ENCODE peak calls at places on chromosomes 3 and 15, in ten cellular contexts. H, M, S, B, U, R, D, G, T and Z are unnamed samples.

GRCh38 chr15:42891569-42891968 is 29.0 kb downstream of the TTBK2 start:
- DNase-seq in H (no peak), M (no peak), S (no peak), B (no peak), U (no peak), R (no peak), D (no peak), G (no peak), T (no peak), Z (no peak)

GRCh38 chr3:126937533-126938432 is 45.1 kb upstream of the PLXNA1 start:
- DNase-seq in H (no peak), M (no peak), S (no peak), B (no peak), U (no peak), R (no peak), D (peak), G (no peak), T (no peak), Z (no peak)

GRCh38 chr15:53193149-53193548 is 403.0 kb upstream of the ONECUT1 start:
- DNase-seq in H (no peak), M (no peak), S (no peak), B (peak), U (peak), R (peak), D (no peak), G (no peak), T (no peak), Z (no peak)

GRCh38 chr15:30990451-30991300 is 752 bp downstream of the MTMR10 start:
- DNase-seq in H (peak), M (no peak), S (no peak), B (peak), U (peak), R (no peak), D (no peak), G (no peak), T (no peak), Z (no peak)

GRCh38 chr15:73072894-73073293 is 20.6 kb downstream of the NEO1 start:
- DNase-seq in H (no peak), M (no peak), S (no peak), B (no peak), U (no peak), R (no peak), D (no peak), G (no peak), T (no peak), Z (no peak)

GRCh38 chr15:83413054-83413719 is 34.0 kb upstream of the SH3GL3 start:
- DNase-seq in H (no peak), M (no peak), S (no peak), B (no peak), U (no peak), R (no peak), D (no peak), G (no peak), T (no peak), Z (no peak)

GRCh38 chr3:141530133-141530768 is 43.4 kb downstream of the RASA2 start:
- DNase-seq in H (peak), M (no peak), S (no peak), B (no peak), U (peak), R (no peak), D (no peak), G (no peak), T (no peak), Z (no peak)

GRCh38 chr3:194577985-194578905 is 55.0 kb downstream of the TMEM44 start:
- DNase-seq in H (peak), M (peak), S (no peak), B (no peak), U (peak), R (no peak), D (no peak), G (no peak), T (no peak), Z (peak)

GRCh38 chr3:70905496-70905895 is 593.1 kb upstream of the MDFIC2 start:
- DNase-seq in H (no peak), M (no peak), S (no peak), B (no peak), U (no peak), R (no peak), D (no peak), G (no peak), T (no peak), Z (no peak)

GRCh38 chr3:183591881-183592521 is 36.5 kb upstream of the KLHL6 start:
- DNase-seq in H (peak), M (no peak), S (no peak), B (no peak), U (no peak), R (no peak), D (no peak), G (no peak), T (no peak), Z (no peak)

GRCh38 chr3:27686642-27687041 is 35.5 kb downstream of the EOMES start:
- DNase-seq in H (peak), M (no peak), S (no peak), B (no peak), U (peak), R (no peak), D (no peak), G (no peak), T (no peak), Z (no peak)

GRCh38 chr15:89130194-89130593 is 41.9 kb downstream of the ABHD2 start:
- DNase-seq in H (no peak), M (no peak), S (no peak), B (no peak), U (no peak), R (no peak), D (no peak), G (no peak), T (no peak), Z (no peak)

GRCh38 chr3:71512000-71512399 is 71.5 kb downstream of the FOXP1 start:
- DNase-seq in H (no peak), M (no peak), S (peak), B (no peak), U (no peak), R (no peak), D (no peak), G (peak), T (no peak), Z (no peak)

GRCh38 chr15:76163429-76164020 is 103.7 kb downstream of the TMEM266 start:
- DNase-seq in H (peak), M (no peak), S (no peak), B (peak), U (peak), R (no peak), D (peak), G (no peak), T (no peak), Z (no peak)

GRCh38 chr3:98764692-98765002 is 1.5 kb downstream of the ST3GAL6 start:
- DNase-seq in H (no peak), M (no peak), S (no peak), B (no peak), U (no peak), R (no peak), D (no peak), G (no peak), T (no peak), Z (no peak)

GRCh38 chr3:189766416-189766815 is 135.2 kb downstream of the TP63 start:
- DNase-seq in H (peak), M (no peak), S (no peak), B (no peak), U (no peak), R (no peak), D (no peak), G (no peak), T (no peak), Z (no peak)

GRCh38 chr3:9080165-9080564 is 116.9 kb upstream of the RAD18 start:
- DNase-seq in H (no peak), M (no peak), S (no peak), B (no peak), U (peak), R (no peak), D (no peak), G (no peak), T (no peak), Z (no peak)

GRCh38 chr3:15982667-15983145 is 184.9 kb upstream of the ANKRD28 start:
- DNase-seq in H (peak), M (no peak), S (no peak), B (peak), U (peak), R (peak), D (peak), G (no peak), T (no peak), Z (peak)

GRCh38 chr3:11539677-11540076 is 104.0 kb downstream of the VGLL4 start:
- DNase-seq in H (no peak), M (no peak), S (no peak), B (no peak), U (no peak), R (no peak), D (no peak), G (no peak), T (no peak), Z (no peak)

GRCh38 chr3:55668359-55668758 is 181.3 kb upstream of the WNT5A start:
- DNase-seq in H (no peak), M (no peak), S (no peak), B (no peak), U (no peak), R (no peak), D (no peak), G (no peak), T (no peak), Z (no peak)

GRCh38 chr3:16304065-16305010 is 39.3 kb downstream of the OXNAD1 start:
- DNase-seq in H (no peak), M (peak), S (peak), B (no peak), U (no peak), R (no peak), D (no peak), G (no peak), T (no peak), Z (no peak)

GRCh38 chr3:196650740-196651311 is 11.3 kb downstream of the NRROS start:
- DNase-seq in H (peak), M (no peak), S (no peak), B (peak), U (peak), R (no peak), D (no peak), G (no peak), T (no peak), Z (peak)

GRCh38 chr3:18919158-18919557 is 229.2 kb upstream of the KCNH8 start:
- DNase-seq in H (no peak), M (no peak), S (no peak), B (no peak), U (no peak), R (no peak), D (no peak), G (no peak), T (no peak), Z (no peak)

GRCh38 chr3:12982619-12983101 is 90.6 kb downstream of the IQSEC1 start:
- DNase-seq in H (no peak), M (no peak), S (no peak), B (no peak), U (no peak), R (no peak), D (no peak), G (no peak), T (no peak), Z (no peak)

GRCh38 chr15:77474310-77474986 is 53.8 kb downstream of the HMG20A start:
- DNase-seq in H (no peak), M (no peak), S (no peak), B (no peak), U (no peak), R (no peak), D (no peak), G (no peak), T (no peak), Z (no peak)

GRCh38 chr15:96351801-96352593 is 21.5 kb downstream of the NR2F2 start:
- DNase-seq in H (no peak), M (no peak), S (no peak), B (no peak), U (no peak), R (no peak), D (no peak), G (no peak), T (peak), Z (no peak)